ENCODE peak calls at places on chromosome 4, in six cellular contexts. I is tibial nerve, L is astrocyte of the spinal cord, G is RWPE2, F is GM06990, W is IMR-90. Z is an unnamed sample.

GRCh38 chr4:149347139-149347538 is 468.5 kb downstream of the IQCM start:
- DNase-seq in F (no peak), I (no peak), G (no peak), W (peak), L (no peak), Z (no peak)

GRCh38 chr4:145786261-145786660 is 106.3 kb downstream of the C4orf51 start:
- DNase-seq in L (no peak), G (no peak), F (no peak), W (no peak), I (no peak), Z (no peak)

GRCh38 chr4:15003441-15003890 is 1.2 kb downstream of the CPEB2 start:
- DNase-seq in W (peak), G (peak), L (no peak), I (peak), F (peak), Z (no peak)

GRCh38 chr4:72341432-72341820 is 227.6 kb downstream of the ADAMTS3 start:
- DNase-seq in W (no peak), F (no peak), G (no peak), L (no peak), I (no peak), Z (no peak)

GRCh38 chr4:170001688-170002267 is 24.4 kb downstream of the MFAP3L start:
- DNase-seq in F (no peak), I (no peak), L (no peak), W (no peak), G (no peak), Z (no peak)

GRCh38 chr4:108601517-108601916 is 18.9 kb upstream of the RPL34 start:
- DNase-seq in W (no peak), F (no peak), G (no peak), I (no peak), L (no peak), Z (no peak)

GRCh38 chr4:147182041-147182440 is 236.4 kb upstream of the TTC29 start:
- DNase-seq in G (no peak), I (no peak), F (no peak), L (no peak), W (no peak), Z (no peak)

GRCh38 chr4:168486961-168487820 is 6.9 kb upstream of the DDX60L start:
- DNase-seq in L (peak), W (peak), I (no peak), G (no peak), F (no peak), Z (peak)

GRCh38 chr4:22129454-22130075 is 181.0 kb upstream of the KCNIP4 start:
- DNase-seq in I (no peak), L (peak), G (no peak), F (no peak), W (peak), Z (peak)

GRCh38 chr4:159178147-159178541 is 75.3 kb downstream of the RAPGEF2 start:
- DNase-seq in W (peak), L (peak), F (no peak), I (no peak), G (no peak), Z (no peak)

GRCh38 chr4:15894923-15895411 is 43.6 kb downstream of the FGFBP1 start:
- DNase-seq in G (no peak), I (no peak), L (no peak), F (no peak), W (peak), Z (no peak)

GRCh38 chr4:116925900-116926457 is 159.4 kb downstream of the TRAM1L1 start:
- DNase-seq in I (no peak), L (peak), W (no peak), G (peak), F (no peak), Z (no peak)

GRCh38 chr4:95415346-95415771 is 133.4 kb downstream of the UNC5C start:
- DNase-seq in I (no peak), L (peak), W (peak), G (no peak), F (no peak), Z (no peak)

GRCh38 chr4:80912350-80912749 is 118.2 kb upstream of the BMP3 start:
- DNase-seq in I (no peak), F (no peak), L (no peak), G (no peak), W (no peak), Z (no peak)

GRCh38 chr4:38768968-38769394 is 13.8 kb downstream of the TLR10 start:
- DNase-seq in G (no peak), W (peak), L (peak), F (no peak), I (no peak), Z (no peak)

GRCh38 chr4:99817310-99817885 is 771 bp downstream of the DAPP1 start:
- DNase-seq in L (no peak), I (no peak), W (no peak), G (no peak), F (no peak), Z (no peak)

GRCh38 chr4:15779336-15779735 is 1.2 kb downstream of the CD38 start:
- DNase-seq in L (peak), W (peak), G (no peak), I (no peak), F (no peak), Z (peak)

GRCh38 chr4:30757357-30757756 is 37.2 kb downstream of the PCDH7 start:
- DNase-seq in F (no peak), I (no peak), G (peak), L (peak), W (peak), Z (peak)

GRCh38 chr4:169338246-169338645 is 67.5 kb upstream of the SH3RF1 start:
- DNase-seq in F (no peak), I (no peak), L (no peak), W (peak), G (no peak), Z (no peak)

GRCh38 chr4:143406523-143406922 is 69.8 kb downstream of the GAB1 start:
- DNase-seq in G (no peak), I (peak), F (no peak), L (peak), W (no peak), Z (peak)

GRCh38 chr4:81164623-81165416 is 50.2 kb downstream of the PRKG2 start:
- DNase-seq in W (peak), I (no peak), G (peak), L (peak), F (no peak), Z (peak)

GRCh38 chr4:28947374-28947773 is 1772.8 kb upstream of the PCDH7 start:
- DNase-seq in F (no peak), I (no peak), L (no peak), G (no peak), W (no peak), Z (no peak)

GRCh38 chr4:179307297-179308136 is 1865.3 kb upstream of the AGA start:
- DNase-seq in G (no peak), W (peak), L (peak), F (no peak), I (no peak), Z (no peak)

GRCh38 chr4:140252742-140253555 is 99.0 kb upstream of the MAML3 start:
- DNase-seq in L (peak), F (peak), W (peak), I (peak), G (no peak), Z (no peak)

GRCh38 chr4:74950200-74950599 is 17.3 kb downstream of the PARM1 start:
- DNase-seq in W (no peak), G (no peak), I (no peak), F (no peak), L (no peak), Z (no peak)

GRCh38 chr4:150952167-150952845 is 62.8 kb downstream of the LRBA start:
- DNase-seq in W (no peak), L (no peak), F (no peak), G (no peak), I (no peak), Z (no peak)

GRCh38 chr4:155787113-155787710 is 28.4 kb downstream of the GUCY1B1 start:
- DNase-seq in G (no peak), L (peak), I (no peak), W (peak), F (peak), Z (peak)

GRCh38 chr4:20354120-20354519 is 102.4 kb downstream of the SLIT2 start:
- DNase-seq in F (no peak), L (peak), G (no peak), I (no peak), W (no peak), Z (no peak)

GRCh38 chr4:40192286-40193017 is 4.4 kb upstream of the RHOH start:
- DNase-seq in I (no peak), F (peak), L (no peak), W (no peak), G (no peak), Z (no peak)

GRCh38 chr4:4625488-4625887 is 83.6 kb upstream of the STX18 start:
- DNase-seq in G (no peak), F (no peak), W (peak), L (peak), I (no peak), Z (no peak)

GRCh38 chr4:145804134-145804533 is 124.2 kb downstream of the C4orf51 start:
- DNase-seq in F (no peak), L (peak), G (no peak), W (peak), I (no peak), Z (peak)

GRCh38 chr4:89411539-89411938 is 103.9 kb upstream of the GPRIN3 start:
- DNase-seq in W (peak), I (no peak), G (no peak), F (no peak), L (no peak), Z (no peak)

GRCh38 chr4:99711657-99712056 is 54.0 kb upstream of the C4orf54 start:
- DNase-seq in F (no peak), G (no peak), L (no peak), W (no peak), I (no peak), Z (no peak)

GRCh38 chr4:152588869-152589268 is 53.0 kb upstream of the FBXW7 start:
- DNase-seq in I (no peak), W (no peak), F (no peak), G (no peak), L (no peak), Z (no peak)

GRCh38 chr4:152591361-152591760 is 55.5 kb upstream of the FBXW7 start:
- DNase-seq in G (no peak), W (peak), I (peak), F (peak), L (peak), Z (no peak)

GRCh38 chr4:152591876-152592275 is 56.0 kb upstream of the FBXW7 start:
- DNase-seq in G (no peak), L (no peak), W (no peak), I (no peak), F (no peak), Z (no peak)

GRCh38 chr4:152587127-152587526 is 51.2 kb upstream of the FBXW7 start:
- DNase-seq in W (no peak), L (no peak), F (no peak), I (no peak), G (no peak), Z (no peak)

DNA sequence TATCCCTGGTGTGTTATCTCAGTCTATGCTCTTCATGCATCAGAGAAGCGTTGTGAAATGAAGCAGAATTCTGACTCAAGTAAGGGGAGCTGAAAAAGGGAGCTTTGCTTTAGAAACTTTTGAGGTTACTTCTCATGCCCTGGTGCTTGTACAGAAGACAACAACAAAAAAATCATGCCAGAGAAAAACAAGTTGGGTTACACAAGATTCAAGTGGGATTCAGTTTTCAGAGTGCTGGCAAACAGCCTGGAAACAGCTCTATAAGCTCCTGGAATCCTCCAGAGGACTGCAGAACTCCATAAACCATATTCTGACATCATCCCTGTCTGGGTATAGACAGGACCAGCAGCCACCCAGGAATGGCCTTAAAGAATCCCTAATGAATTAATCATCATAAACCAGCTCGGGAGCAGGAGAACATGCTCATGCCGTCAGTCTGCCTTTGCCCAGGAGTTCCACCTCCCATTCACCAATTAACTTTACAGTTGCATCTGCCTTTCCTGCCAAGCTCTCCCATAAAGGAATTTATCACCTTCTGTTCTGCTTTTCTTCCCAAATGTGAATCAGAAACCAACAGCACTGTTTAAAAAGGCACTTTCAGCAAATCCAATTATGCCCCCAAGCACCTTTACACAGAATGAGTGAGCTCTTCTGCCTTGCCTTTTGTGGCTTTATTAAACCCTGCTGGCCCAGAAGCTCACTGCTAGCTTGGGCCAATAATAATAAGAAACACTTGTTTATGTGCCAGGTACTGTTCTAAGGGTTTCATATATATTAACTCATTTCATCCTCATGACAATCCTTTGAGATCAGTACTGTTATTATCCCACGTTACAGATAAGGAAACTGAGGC is 54.5 kb upstream of the FBXW7 start:
- DNase-seq in L (peak), F (no peak), W (peak), G (peak), I (no peak), Z (peak)
- H3K4me3 ChIP-seq in L (no peak), F (no peak), W (no peak), G (no peak), I (no peak), Z (no peak)

DNA sequence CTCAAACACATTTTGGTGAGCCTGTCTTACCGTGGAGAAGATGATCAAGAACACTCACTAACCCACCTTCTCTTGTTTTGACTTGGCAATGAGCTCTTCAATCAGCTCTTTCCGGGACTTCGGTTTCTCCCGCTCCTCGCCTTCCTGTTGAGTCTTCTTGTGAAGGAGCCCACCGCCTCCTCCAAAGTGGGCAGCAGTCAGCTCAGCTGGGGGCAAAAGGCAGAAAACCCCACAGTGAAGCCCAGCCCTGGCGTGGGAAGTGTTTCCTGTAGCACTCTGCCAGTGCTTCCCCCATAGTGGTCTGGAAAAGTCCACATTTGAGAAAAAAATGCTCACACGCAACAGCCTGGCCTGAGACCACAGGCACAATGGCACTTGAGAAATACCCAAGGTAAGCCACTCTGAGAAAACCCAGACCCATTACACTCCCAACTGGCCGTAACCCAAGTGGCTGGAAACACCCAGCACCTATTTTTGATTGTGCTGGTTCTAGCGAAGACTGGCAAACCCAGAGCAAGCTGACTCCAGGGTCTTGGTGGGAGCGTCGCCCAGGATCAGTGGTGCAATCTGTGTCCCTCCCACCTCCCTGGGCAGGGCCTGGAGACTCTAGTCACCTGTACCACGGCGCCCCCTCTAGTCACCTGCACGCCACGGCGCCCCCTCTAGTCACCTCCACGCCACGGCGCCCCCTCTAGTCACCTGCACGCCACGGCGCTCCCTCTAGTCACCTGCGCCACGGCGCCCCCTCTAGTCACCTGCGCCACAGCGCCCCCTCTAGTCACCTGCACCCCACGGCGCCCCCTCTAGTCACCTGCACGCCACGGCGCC is 8.6 kb downstream of the NOP14 start:
- DNase-seq in W (no peak), I (no peak), F (peak), G (no peak), L (no peak), Z (no peak)
- TF ChIP-seq CTCF in W (peak), I (peak), F (peak), G (no peak), L (peak), Z (peak)

DNA sequence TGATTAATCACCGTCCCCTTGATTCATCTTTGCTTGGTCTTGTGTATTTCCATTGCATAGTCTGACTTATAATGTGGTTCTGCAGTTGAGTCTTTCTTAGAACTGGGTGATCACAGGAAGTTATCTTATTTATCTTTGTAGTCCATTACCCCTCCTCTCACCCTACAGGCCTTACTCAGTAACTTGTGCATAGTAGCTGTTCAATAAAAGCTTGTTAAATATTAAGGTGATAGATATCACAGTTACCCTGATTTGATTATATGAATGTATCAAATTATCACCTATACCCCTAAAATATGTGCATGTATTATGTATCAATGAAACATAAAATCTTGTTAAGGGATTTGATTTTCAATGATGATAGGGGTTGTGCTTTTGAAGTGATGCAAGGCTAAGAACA is 132.5 kb upstream of the LIMCH1 start:
- DNase-seq in F (no peak), I (no peak), L (no peak), W (no peak), G (no peak), Z (no peak)
- H3K4me3 ChIP-seq in F (no peak), I (no peak), L (no peak), W (no peak), G (no peak), Z (no peak)

GRCh38 chr4:86935833-86936721 is 1.3 kb downstream of the AFF1 start:
- DNase-seq in G (no peak), F (peak), W (peak), L (peak), I (peak), Z (peak)
- TF ChIP-seq CTCF in G (no peak), F (peak), W (no peak), L (no peak), I (no peak), Z (no peak)

GRCh38 chr4:8152865-8153257 is 5.8 kb downstream of the ABLIM2 start:
- DNase-seq in I (no peak), F (no peak), G (no peak), W (no peak), L (no peak), Z (no peak)
- H3K4me3 ChIP-seq in I (no peak), F (no peak), G (no peak), W (no peak), L (no peak), Z (no peak)

GRCh38 chr4:71270901-71271300 is 67.9 kb upstream of the SLC4A4 start:
- DNase-seq in W (peak), F (no peak), I (no peak), L (peak), G (no peak), Z (peak)
- TF ChIP-seq CTCF in W (peak), F (peak), I (peak), L (peak), G (peak), Z (peak)

GRCh38 chr4:157304769-157305168 is 84.2 kb downstream of the GRIA2 start:
- DNase-seq in G (no peak), F (no peak), W (no peak), I (no peak), L (no peak), Z (no peak)

GRCh38 chr4:157300678-157301077 is 80.2 kb downstream of the GRIA2 start:
- DNase-seq in W (no peak), F (no peak), I (no peak), G (no peak), L (no peak), Z (no peak)

GRCh38 chr4:157303471-157303960 is 83.0 kb downstream of the GRIA2 start:
- DNase-seq in G (no peak), I (no peak), W (no peak), L (no peak), F (no peak), Z (no peak)
- H3K4me3 ChIP-seq in G (no peak), I (no peak), W (no peak), L (no peak), F (no peak), Z (no peak)

GRCh38 chr4:107094332-107094731 is 58.2 kb upstream of the DKK2 start:
- DNase-seq in W (peak), G (no peak), F (no peak), I (no peak), L (peak), Z (peak)
- TF ChIP-seq CTCF in W (peak), G (peak), F (peak), I (no peak), L (peak), Z (peak)